ENCODE peak calls at places on chromosome 13, in five cellular contexts. I is T-helper 2 cell; V is EL; Q is activated naive CD8-positive, alpha-beta T cell treated with anti-CD3 and anti-CD28 coated beads, Interleukin-2, amount 10 ng/mL, durations not matched to agents 7 days and 5 days; X is stimulated activated naive CD8-positive, alpha-beta T cell treated with anti-CD3 and anti-CD28 coated beads, Interleukin-15, Interleukin-2, amounts not matched to agents 100 U/mL and 50 U/mL, for 24 hours. Z is an unnamed sample.

GRCh38 chr13:39835253-39835652 is 179.8 kb downstream of the COG6 start:
- DNase-seq in Q (no peak), X (no peak), I (no peak), V (no peak), Z (no peak)

GRCh38 chr13:25690582-25690981 is 318.8 kb downstream of the ATP8A2 start:
- DNase-seq in X (no peak), I (no peak), V (no peak), Q (no peak), Z (no peak)

GRCh38 chr13:51804295-51805172 is 571 bp upstream of the DHRS12 start:
- DNase-seq in Q (peak; percentile 52), X (peak; percentile 64), V (no peak), I (peak; percentile 45), Z (no peak)

GRCh38 chr13:37277435-37278144 is 172.1 kb upstream of the CSNK1A1L start:
- DNase-seq in I (no peak), X (no peak), Q (no peak), V (peak; percentile 49), Z (no peak)

GRCh38 chr13:41179593-41180250 is 14.6 kb downstream of the KBTBD7 start:
- DNase-seq in X (no peak), V (peak; percentile 68), Q (no peak), I (no peak), Z (no peak)

GRCh38 chr13:29679357-29680050 is 84.0 kb upstream of the SLC7A1 start:
- DNase-seq in I (no peak), X (no peak), Q (no peak), V (no peak), Z (no peak)

GRCh38 chr13:21967871-21968270 is 297.0 kb downstream of the FGF9 start:
- DNase-seq in I (no peak), Q (no peak), V (no peak), X (no peak), Z (no peak)

GRCh38 chr13:77196052-77196618 is 130.8 kb downstream of the MYCBP2 start:
- DNase-seq in I (no peak), Q (no peak), V (no peak), X (no peak), Z (no peak)

GRCh38 chr13:21011378-21011777 is 50.0 kb downstream of the LATS2 start:
- DNase-seq in I (no peak), Q (no peak), V (peak; percentile 26), X (no peak), Z (no peak)

GRCh38 chr13:41361501-41361900 is 50.4 kb downstream of the NAA16 start:
- DNase-seq in X (no peak), Q (no peak), V (no peak), I (no peak), Z (no peak)

GRCh38 chr13:102548811-102549210 is 48.0 kb upstream of the TPP2 start:
- DNase-seq in X (no peak), I (no peak), Q (no peak), V (no peak), Z (no peak)

GRCh38 chr13:80379245-80379644 is 38.3 kb upstream of the SPRY2 start:
- DNase-seq in V (peak; percentile 78), X (no peak), Q (no peak), I (no peak), Z (no peak)

GRCh38 chr13:51770681-51771417 is 33.1 kb downstream of the DHRS12 start:
- DNase-seq in I (no peak), V (no peak), X (no peak), Q (no peak), Z (no peak)

GRCh38 chr13:93355094-93355493 is 128.5 kb downstream of the GPC6 start:
- DNase-seq in X (no peak), V (no peak), Q (no peak), I (no peak), Z (no peak)

Z was measured in naive thymus-derived CD8-positive, alpha-beta T cell.